ENCODE peak calls at places on chromosomes 7 and 10, in eight cellular contexts. One of them, this sample, is unnamed.
A peak's percentile ranks its signal among the peaks of the same experiment; 100 is the strongest.

GRCh38 chr10:58993480-58994221 is 182.8 kb upstream of the PHYHIPL start:
- DNase-seq in small intestine: no peak
- DNase-seq in neural progenitor cell: no peak
- DNase-seq in stimulated activated CD4-positive, alpha-beta T cell treated with anti-CD3 and anti-CD28 coated beads, Interleukin-1b, Interleukin-23, amount 100 ng/mL, for 1 hour: no peak
- DNase-seq in HFFc6: no peak
- DNase-seq in NCI-H1092: no peak
- DNase-seq in activated T-cell treated with anti-CD3 and anti-CD28 coated beads, Interleukin-2, amount 50 U/mL, for 72 hours: no peak
- DNase-seq in GM10248: peak; percentile 28
- DNase-seq in this sample: no peak

GRCh38 chr7:120554960-120555571 is 282.1 kb downstream of the KCND2 start:
- DNase-seq in GM10248: peak; percentile 27
- DNase-seq in NCI-H1092: peak; percentile 65
- DNase-seq in HFFc6: peak; percentile 8
- DNase-seq in activated T-cell treated with anti-CD3 and anti-CD28 coated beads, Interleukin-2, amount 50 U/mL, for 72 hours: peak; percentile 5
- DNase-seq in small intestine: peak; percentile 16
- DNase-seq in neural progenitor cell: peak; percentile 76
- DNase-seq in stimulated activated CD4-positive, alpha-beta T cell treated with anti-CD3 and anti-CD28 coated beads, Interleukin-1b, Interleukin-23, amount 100 ng/mL, for 1 hour: no peak
- DNase-seq in this sample: peak; percentile 46

GRCh38 chr10:97888641-97889262 is 39.1 kb downstream of the GOLGA7B start:
- DNase-seq in HFFc6: peak; percentile 59
- DNase-seq in stimulated activated CD4-positive, alpha-beta T cell treated with anti-CD3 and anti-CD28 coated beads, Interleukin-1b, Interleukin-23, amount 100 ng/mL, for 1 hour: no peak
- DNase-seq in activated T-cell treated with anti-CD3 and anti-CD28 coated beads, Interleukin-2, amount 50 U/mL, for 72 hours: peak; percentile 6
- DNase-seq in small intestine: peak; percentile 28
- DNase-seq in GM10248: no peak
- DNase-seq in NCI-H1092: no peak
- DNase-seq in neural progenitor cell: peak; percentile 38
- DNase-seq in this sample: no peak

GRCh38 chr7:147911224-147911623 is 679.3 kb upstream of the C7orf33 start:
- DNase-seq in NCI-H1092: no peak
- DNase-seq in stimulated activated CD4-positive, alpha-beta T cell treated with anti-CD3 and anti-CD28 coated beads, Interleukin-1b, Interleukin-23, amount 100 ng/mL, for 1 hour: no peak
- DNase-seq in activated T-cell treated with anti-CD3 and anti-CD28 coated beads, Interleukin-2, amount 50 U/mL, for 72 hours: no peak
- DNase-seq in GM10248: no peak
- DNase-seq in HFFc6: no peak
- DNase-seq in small intestine: no peak
- DNase-seq in neural progenitor cell: no peak
- DNase-seq in this sample: no peak

GRCh38 chr10:4395731-4396130 is 430.3 kb upstream of the AKR1E2 start:
- DNase-seq in small intestine: no peak
- DNase-seq in GM10248: no peak
- DNase-seq in HFFc6: no peak
- DNase-seq in activated T-cell treated with anti-CD3 and anti-CD28 coated beads, Interleukin-2, amount 50 U/mL, for 72 hours: no peak
- DNase-seq in NCI-H1092: no peak
- DNase-seq in neural progenitor cell: no peak
- DNase-seq in stimulated activated CD4-positive, alpha-beta T cell treated with anti-CD3 and anti-CD28 coated beads, Interleukin-1b, Interleukin-23, amount 100 ng/mL, for 1 hour: no peak
- DNase-seq in this sample: no peak

GRCh38 chr10:94183666-94184264 is 179.0 kb downstream of the NOC3L start:
- DNase-seq in NCI-H1092: no peak
- DNase-seq in stimulated activated CD4-positive, alpha-beta T cell treated with anti-CD3 and anti-CD28 coated beads, Interleukin-1b, Interleukin-23, amount 100 ng/mL, for 1 hour: no peak
- DNase-seq in activated T-cell treated with anti-CD3 and anti-CD28 coated beads, Interleukin-2, amount 50 U/mL, for 72 hours: peak; percentile 44
- DNase-seq in HFFc6: peak; percentile 90
- DNase-seq in GM10248: no peak
- DNase-seq in neural progenitor cell: no peak
- DNase-seq in small intestine: no peak
- DNase-seq in this sample: no peak

GRCh38 chr7:1690359-1690958 is 20.4 kb downstream of the ELFN1 start:
- DNase-seq in stimulated activated CD4-positive, alpha-beta T cell treated with anti-CD3 and anti-CD28 coated beads, Interleukin-1b, Interleukin-23, amount 100 ng/mL, for 1 hour: no peak
- DNase-seq in NCI-H1092: no peak
- DNase-seq in small intestine: no peak
- DNase-seq in GM10248: no peak
- DNase-seq in HFFc6: no peak
- DNase-seq in neural progenitor cell: no peak
- DNase-seq in activated T-cell treated with anti-CD3 and anti-CD28 coated beads, Interleukin-2, amount 50 U/mL, for 72 hours: no peak
- DNase-seq in this sample: no peak

GRCh38 chr7:157574120-157574519 is 237.3 kb downstream of the DNAJB6 start:
- DNase-seq in small intestine: no peak
- DNase-seq in activated T-cell treated with anti-CD3 and anti-CD28 coated beads, Interleukin-2, amount 50 U/mL, for 72 hours: peak; percentile 10
- DNase-seq in HFFc6: no peak
- DNase-seq in stimulated activated CD4-positive, alpha-beta T cell treated with anti-CD3 and anti-CD28 coated beads, Interleukin-1b, Interleukin-23, amount 100 ng/mL, for 1 hour: no peak
- DNase-seq in NCI-H1092: no peak
- DNase-seq in GM10248: no peak
- DNase-seq in neural progenitor cell: no peak
- DNase-seq in this sample: no peak

GRCh38 chr10:92641492-92641891 is 48.3 kb upstream of the HHEX start:
- DNase-seq in HFFc6: no peak
- DNase-seq in GM10248: no peak
- DNase-seq in NCI-H1092: no peak
- DNase-seq in stimulated activated CD4-positive, alpha-beta T cell treated with anti-CD3 and anti-CD28 coated beads, Interleukin-1b, Interleukin-23, amount 100 ng/mL, for 1 hour: no peak
- DNase-seq in activated T-cell treated with anti-CD3 and anti-CD28 coated beads, Interleukin-2, amount 50 U/mL, for 72 hours: no peak
- DNase-seq in neural progenitor cell: no peak
- DNase-seq in small intestine: no peak
- DNase-seq in this sample: no peak

GRCh38 chr7:23474098-23474828 is 4.0 kb upstream of the IGF2BP3 start:
- DNase-seq in stimulated activated CD4-positive, alpha-beta T cell treated with anti-CD3 and anti-CD28 coated beads, Interleukin-1b, Interleukin-23, amount 100 ng/mL, for 1 hour: no peak
- DNase-seq in NCI-H1092: peak; percentile 99
- DNase-seq in neural progenitor cell: peak; percentile 99
- DNase-seq in activated T-cell treated with anti-CD3 and anti-CD28 coated beads, Interleukin-2, amount 50 U/mL, for 72 hours: peak; percentile 91
- DNase-seq in GM10248: peak; percentile 96
- DNase-seq in HFFc6: peak; percentile 92
- DNase-seq in small intestine: peak; percentile 90
- DNase-seq in this sample: no peak

GRCh38 chr10:110076559-110077318 is 69.0 kb downstream of the ADD3 start:
- DNase-seq in NCI-H1092: no peak
- DNase-seq in neural progenitor cell: no peak
- DNase-seq in GM10248: no peak
- DNase-seq in stimulated activated CD4-positive, alpha-beta T cell treated with anti-CD3 and anti-CD28 coated beads, Interleukin-1b, Interleukin-23, amount 100 ng/mL, for 1 hour: no peak
- DNase-seq in HFFc6: peak; percentile 42
- DNase-seq in small intestine: peak; percentile 91
- DNase-seq in activated T-cell treated with anti-CD3 and anti-CD28 coated beads, Interleukin-2, amount 50 U/mL, for 72 hours: peak; percentile 23
- DNase-seq in this sample: no peak

GRCh38 chr10:47070541-47070940 is 159.3 kb downstream of the PTPN20 start:
- DNase-seq in activated T-cell treated with anti-CD3 and anti-CD28 coated beads, Interleukin-2, amount 50 U/mL, for 72 hours: no peak
- DNase-seq in small intestine: no peak
- DNase-seq in GM10248: no peak
- DNase-seq in neural progenitor cell: no peak
- DNase-seq in stimulated activated CD4-positive, alpha-beta T cell treated with anti-CD3 and anti-CD28 coated beads, Interleukin-1b, Interleukin-23, amount 100 ng/mL, for 1 hour: no peak
- DNase-seq in NCI-H1092: no peak
- DNase-seq in HFFc6: no peak
- DNase-seq in this sample: no peak

GRCh38 chr7:28419717-28420116 is 7.4 kb downstream of the CREB5 start:
- DNase-seq in GM10248: no peak
- DNase-seq in NCI-H1092: no peak
- DNase-seq in HFFc6: peak; percentile 24
- DNase-seq in small intestine: no peak
- DNase-seq in stimulated activated CD4-positive, alpha-beta T cell treated with anti-CD3 and anti-CD28 coated beads, Interleukin-1b, Interleukin-23, amount 100 ng/mL, for 1 hour: no peak
- DNase-seq in neural progenitor cell: no peak
- DNase-seq in activated T-cell treated with anti-CD3 and anti-CD28 coated beads, Interleukin-2, amount 50 U/mL, for 72 hours: no peak
- DNase-seq in this sample: no peak

GRCh38 chr10:81915517-81915916 is 40.5 kb downstream of the NRG3 start:
- DNase-seq in stimulated activated CD4-positive, alpha-beta T cell treated with anti-CD3 and anti-CD28 coated beads, Interleukin-1b, Interleukin-23, amount 100 ng/mL, for 1 hour: no peak
- DNase-seq in neural progenitor cell: peak; percentile 5
- DNase-seq in HFFc6: no peak
- DNase-seq in NCI-H1092: no peak
- DNase-seq in GM10248: no peak
- DNase-seq in activated T-cell treated with anti-CD3 and anti-CD28 coated beads, Interleukin-2, amount 50 U/mL, for 72 hours: no peak
- DNase-seq in small intestine: no peak
- DNase-seq in this sample: no peak

GRCh38 chr10:132449051-132449825 is 52.2 kb downstream of the PWWP2B start:
- DNase-seq in small intestine: peak; percentile 44
- DNase-seq in neural progenitor cell: no peak
- DNase-seq in NCI-H1092: no peak
- DNase-seq in GM10248: no peak
- DNase-seq in stimulated activated CD4-positive, alpha-beta T cell treated with anti-CD3 and anti-CD28 coated beads, Interleukin-1b, Interleukin-23, amount 100 ng/mL, for 1 hour: no peak
- DNase-seq in HFFc6: no peak
- DNase-seq in activated T-cell treated with anti-CD3 and anti-CD28 coated beads, Interleukin-2, amount 50 U/mL, for 72 hours: no peak
- DNase-seq in this sample: no peak

GRCh38 chr10:104230490-104230889 is 1.7 kb downstream of the CFAP43 start:
- DNase-seq in HFFc6: no peak
- DNase-seq in neural progenitor cell: no peak
- DNase-seq in activated T-cell treated with anti-CD3 and anti-CD28 coated beads, Interleukin-2, amount 50 U/mL, for 72 hours: no peak
- DNase-seq in small intestine: no peak
- DNase-seq in NCI-H1092: no peak
- DNase-seq in GM10248: peak; percentile 21
- DNase-seq in stimulated activated CD4-positive, alpha-beta T cell treated with anti-CD3 and anti-CD28 coated beads, Interleukin-1b, Interleukin-23, amount 100 ng/mL, for 1 hour: no peak
- DNase-seq in this sample: no peak

GRCh38 chr7:155094636-155095035 is 24.5 kb downstream of the HTR5A start:
- DNase-seq in neural progenitor cell: no peak
- DNase-seq in activated T-cell treated with anti-CD3 and anti-CD28 coated beads, Interleukin-2, amount 50 U/mL, for 72 hours: no peak
- DNase-seq in NCI-H1092: no peak
- DNase-seq in HFFc6: no peak
- DNase-seq in stimulated activated CD4-positive, alpha-beta T cell treated with anti-CD3 and anti-CD28 coated beads, Interleukin-1b, Interleukin-23, amount 100 ng/mL, for 1 hour: no peak
- DNase-seq in GM10248: no peak
- DNase-seq in small intestine: no peak
- DNase-seq in this sample: no peak

GRCh38 chr10:132458595-132459251 is 61.7 kb downstream of the PWWP2B start:
- DNase-seq in NCI-H1092: no peak
- DNase-seq in small intestine: peak; percentile 98
- DNase-seq in GM10248: peak; percentile 84
- DNase-seq in HFFc6: no peak
- DNase-seq in activated T-cell treated with anti-CD3 and anti-CD28 coated beads, Interleukin-2, amount 50 U/mL, for 72 hours: peak; percentile 67
- DNase-seq in neural progenitor cell: peak; percentile 73
- DNase-seq in stimulated activated CD4-positive, alpha-beta T cell treated with anti-CD3 and anti-CD28 coated beads, Interleukin-1b, Interleukin-23, amount 100 ng/mL, for 1 hour: peak; percentile 64
- DNase-seq in this sample: peak; percentile 72

GRCh38 chr7:42217548-42217947 is 19.5 kb downstream of the GLI3 start:
- DNase-seq in GM10248: no peak
- DNase-seq in HFFc6: no peak
- DNase-seq in NCI-H1092: no peak
- DNase-seq in activated T-cell treated with anti-CD3 and anti-CD28 coated beads, Interleukin-2, amount 50 U/mL, for 72 hours: no peak
- DNase-seq in neural progenitor cell: no peak
- DNase-seq in small intestine: no peak
- DNase-seq in stimulated activated CD4-positive, alpha-beta T cell treated with anti-CD3 and anti-CD28 coated beads, Interleukin-1b, Interleukin-23, amount 100 ng/mL, for 1 hour: no peak
- DNase-seq in this sample: no peak

GRCh38 chr7:90771281-90771680 is 175.2 kb downstream of the CDK14 start:
- DNase-seq in GM10248: no peak
- DNase-seq in HFFc6: peak; percentile 60
- DNase-seq in activated T-cell treated with anti-CD3 and anti-CD28 coated beads, Interleukin-2, amount 50 U/mL, for 72 hours: no peak
- DNase-seq in neural progenitor cell: no peak
- DNase-seq in NCI-H1092: no peak
- DNase-seq in stimulated activated CD4-positive, alpha-beta T cell treated with anti-CD3 and anti-CD28 coated beads, Interleukin-1b, Interleukin-23, amount 100 ng/mL, for 1 hour: no peak
- DNase-seq in small intestine: no peak
- DNase-seq in this sample: no peak

This sample was measured in cerebellum.